ENCODE peak calls at places on chromosomes 16 and 17, in five cellular contexts. M, Z, S, K and J are unnamed samples.

GRCh38 chr16:68233085-68233834 is 2.7 kb downstream of the ESRP2 start:
- DNase-seq in K (no peak), S (no peak), Z (no peak), M (no peak), J (no peak)

GRCh38 chr17:10661377-10661906 is 4.3 kb upstream of the MYH3 start:
- DNase-seq in S (no peak), Z (no peak), K (no peak), M (no peak), J (no peak)

GRCh38 chr16:27597361-27597760 is 47.4 kb downstream of the KATNIP start:
- DNase-seq in Z (no peak), K (no peak), M (no peak), S (no peak), J (no peak)

GRCh38 chr17:17546399-17547185 is 44.9 kb downstream of the PEMT start:
- DNase-seq in M (no peak), K (no peak), Z (no peak), S (no peak), J (no peak)

GRCh38 chr16:75304521-75305363 is 53.3 kb upstream of the BCAR1 start:
- DNase-seq in S (peak; percentile 28), K (peak; percentile 95), M (peak; percentile 96), Z (peak; percentile 23), J (no peak)

GRCh38 chr17:40418428-40418706 is 671 bp upstream of the TOP2A start:
- DNase-seq in M (no peak), S (no peak), Z (no peak), K (no peak), J (peak; percentile 37)

GRCh38 chr17:41308918-41309359 is at the start of gene KRTAP16-1:
- DNase-seq in S (no peak), M (no peak), K (no peak), Z (no peak), J (no peak)

GRCh38 chr16:12786077-12786476 is 17.6 kb downstream of the CPPED1 start:
- DNase-seq in Z (no peak), K (no peak), M (no peak), S (no peak), J (no peak)

GRCh38 chr16:49875812-49876715 is 20.2 kb upstream of the ZNF423 start:
- DNase-seq in K (no peak), Z (no peak), S (no peak), M (no peak), J (peak; percentile 44)

GRCh38 chr17:4872786-4873185 is 26.6 kb upstream of the C17orf107 start:
- DNase-seq in K (no peak), S (no peak), Z (no peak), M (no peak), J (no peak)

GRCh38 chr16:56370836-56371235 is 54.5 kb downstream of the AMFR start:
- DNase-seq in M (no peak), S (peak; percentile 42), Z (no peak), K (peak; percentile 42), J (no peak)

GRCh38 chr17:31745964-31746650 is 112.9 kb downstream of the COPRS start:
- DNase-seq in K (no peak), M (no peak), Z (no peak), S (no peak), J (no peak)

GRCh38 chr17:1447061-1447460 is 9.0 kb downstream of the CRK start:
- DNase-seq in S (no peak), K (peak; percentile 45), M (no peak), Z (no peak), J (no peak)

GRCh38 chr17:27607692-27608091 is 23.3 kb upstream of the LGALS9 start:
- DNase-seq in M (no peak), K (no peak), S (no peak), Z (no peak), J (no peak)

GRCh38 chr16:67240506-67240905 is 6.8 kb downstream of the FHOD1 start:
- DNase-seq in M (peak; percentile 29), S (no peak), Z (no peak), K (no peak), J (no peak)

GRCh38 chr16:65954446-65954845 is 412.0 kb upstream of the CDH5 start:
- DNase-seq in S (no peak), Z (no peak), M (no peak), K (no peak), J (no peak)

GRCh38 chr17:55294042-55294751 is 29.4 kb downstream of the HLF start:
- DNase-seq in S (no peak), Z (no peak), K (no peak), M (no peak), J (no peak)
- TF ChIP-seq CTCF in S (no peak), Z (no peak), K (no peak), M (no peak), J (no peak)

GRCh38 chr17:73819440-73820395 is 175.5 kb upstream of the SDK2 start:
- DNase-seq in M (no peak), S (no peak), Z (no peak), K (no peak), J (no peak)

GRCh38 chr17:73823684-73824083 is 179.4 kb upstream of the SDK2 start:
- DNase-seq in M (no peak), K (no peak), Z (no peak), S (no peak), J (no peak)

GRCh38 chr17:73821665-73822064 is 177.4 kb upstream of the SDK2 start:
- DNase-seq in S (no peak), Z (no peak), M (no peak), K (no peak), J (no peak)

GRCh38 chr17:73822371-73822770 is 178.1 kb upstream of the SDK2 start:
- DNase-seq in Z (no peak), S (no peak), M (no peak), K (no peak), J (no peak)

GRCh38 chr17:73820686-73821448 is 176.6 kb upstream of the SDK2 start:
- DNase-seq in Z (no peak), M (peak; percentile 10), S (peak; percentile 33), K (peak; percentile 22), J (no peak)
- TF ChIP-seq CTCF in Z (no peak), M (no peak), S (no peak), K (peak; percentile 32), J (no peak)

DNA sequence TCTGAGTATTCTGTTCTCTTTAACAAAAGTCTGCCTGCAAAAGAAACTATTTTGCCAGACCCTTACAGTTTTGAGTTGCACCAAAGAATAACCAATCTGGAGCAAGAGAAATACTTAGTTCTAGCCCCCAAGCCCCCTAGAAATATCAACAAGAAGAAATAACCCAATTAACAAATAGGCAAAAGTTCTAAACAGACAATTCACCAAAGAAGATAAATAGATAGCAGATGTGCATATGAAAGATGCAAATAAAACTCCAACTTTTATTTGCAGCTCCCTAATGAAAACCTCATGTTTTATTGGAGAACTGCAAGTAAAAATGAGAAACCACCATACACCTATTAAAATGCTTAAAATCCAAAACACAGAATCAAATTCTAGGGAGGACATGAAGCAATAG is 1308.0 kb downstream of the CDH11 start:
- DNase-seq in K (no peak), S (no peak), Z (no peak), M (no peak), J (no peak)
- TF ChIP-seq CTCF in K (no peak), S (no peak), Z (no peak), M (no peak), J (no peak)

DNA sequence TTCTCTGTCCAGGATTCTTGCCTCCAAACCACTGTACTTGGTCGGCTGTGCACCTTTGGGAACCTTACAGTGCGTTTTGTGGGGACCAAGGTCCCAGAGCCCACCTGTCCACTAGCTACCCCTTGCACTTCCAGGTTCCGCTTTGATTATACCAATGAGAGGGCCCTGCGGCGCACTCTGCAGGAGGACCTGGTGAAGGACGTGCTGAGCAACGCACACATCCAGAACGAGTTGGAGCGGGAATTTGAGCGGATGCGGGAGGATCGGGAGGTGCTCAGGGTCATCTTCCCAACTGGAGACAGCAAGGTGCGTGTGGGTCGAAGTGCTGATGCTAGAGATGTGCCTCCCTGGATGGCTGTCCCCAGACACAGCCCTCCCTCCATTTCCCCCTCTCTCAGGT is 18.8 kb downstream of the POLR2A start:
- DNase-seq in S (no peak), Z (no peak), M (no peak), K (no peak), J (no peak)
- TF ChIP-seq CTCF in S (no peak), Z (peak; percentile 31), M (peak; percentile 6), K (peak; percentile 25), J (no peak)

GRCh38 chr16:13839577-13839976 is 80.4 kb upstream of the ERCC4 start:
- DNase-seq in S (no peak), M (no peak), Z (no peak), K (no peak), J (no peak)
- TF ChIP-seq CTCF in S (no peak), M (no peak), Z (no peak), K (no peak), J (peak; percentile 40)

GRCh38 chr17:7572588-7573323 is 6.7 kb upstream of the CD68 start:
- DNase-seq in Z (peak; percentile 100), M (peak; percentile 98), K (peak; percentile 100), S (peak; percentile 100), J (peak; percentile 100)
- TF ChIP-seq CTCF in Z (no peak), M (no peak), K (no peak), S (no peak), J (no peak)

GRCh38 chr17:20095366-20096080 is 86.4 kb downstream of the SPECC1 start:
- DNase-seq in K (peak; percentile 56), S (peak; percentile 57), M (peak; percentile 38), Z (peak; percentile 67), J (no peak)
- TF ChIP-seq CTCF in K (peak; percentile 46), S (no peak), M (peak; percentile 36), Z (peak; percentile 70), J (no peak)